ENCODE peak calls at places on chromosome 1, in four cellular contexts. N is stimulated activated CD4-positive, alpha-beta T cell treated with anti-CD3 and anti-CD28 coated beads, Interleukin-1b, Interleukin-23, amount 100 ng/mL, for 24 hours; S is amniotic stem cell; W is fibroblast of mammary gland. P is an unnamed sample.

GRCh38 chr1:90987860-90988259 is 34.0 kb downstream of the ZNF644 start:
- DNase-seq in N (no peak), S (no peak), W (no peak), P (no peak)

GRCh38 chr1:15322648-15323350 is 75.8 kb downstream of the FHAD1 start:
- DNase-seq in N (no peak), S (no peak), W (no peak), P (no peak)

GRCh38 chr1:222623458-222623857 is 5.6 kb downstream of the MIA3 start:
- DNase-seq in N (no peak), S (no peak), W (no peak), P (no peak)

GRCh38 chr1:242523968-242524570 is 428 bp downstream of the PLD5 start:
- DNase-seq in N (no peak), S (no peak), W (peak; percentile 26), P (no peak)

GRCh38 chr1:1348420-1349255 is 580 bp downstream of the DVL1 start:
- DNase-seq in N (no peak), S (no peak), W (peak; percentile 44), P (no peak)

GRCh38 chr1:29639741-29640427 is 403.6 kb downstream of the PTPRU start:
- DNase-seq in N (no peak), S (no peak), W (peak; percentile 6), P (peak; percentile 20)

GRCh38 chr1:151773698-151774097 is 10.4 kb upstream of the MRPL9 start:
- DNase-seq in N (no peak), S (peak; percentile 7), W (peak; percentile 65), P (no peak)

GRCh38 chr1:26721669-26722355 is 26.0 kb downstream of the ARID1A start:
- DNase-seq in N (no peak), S (no peak), W (peak; percentile 40), P (no peak)

GRCh38 chr1:236023926-236024565 is 40.8 kb downstream of the NID1 start:
- DNase-seq in N (no peak), S (no peak), W (no peak), P (no peak)

GRCh38 chr1:205480349-205481278 is 23.9 kb upstream of the CDK18 start:
- DNase-seq in N (no peak), S (no peak), W (no peak), P (no peak)

GRCh38 chr1:228141082-228141870 is 1.2 kb downstream of the GUK1 start:
- DNase-seq in N (no peak), S (no peak), W (peak; percentile 88), P (no peak)

GRCh38 chr1:185045793-185046441 is 559 bp downstream of the RNF2 start:
- DNase-seq in N (peak; percentile 20), S (no peak), W (peak; percentile 21), P (no peak)

GRCh38 chr1:56516539-56517252 is 62.7 kb downstream of the PLPP3 start:
- DNase-seq in N (no peak), S (no peak), W (peak; percentile 72), P (no peak)

GRCh38 chr1:37255111-37255795 is 219.1 kb upstream of the ZC3H12A start:
- DNase-seq in N (no peak), S (no peak), W (no peak), P (no peak)

GRCh38 chr1:36856126-36856525 is 178.2 kb downstream of the GRIK3 start:
- DNase-seq in N (no peak), S (no peak), W (no peak), P (no peak)

GRCh38 chr1:206883876-206884275 is 13.4 kb upstream of the IL24 start:
- DNase-seq in N (no peak), S (no peak), W (no peak), P (no peak)

GRCh38 chr1:245707941-245708340 is 553.2 kb downstream of the KIF26B start:
- DNase-seq in N (no peak), S (no peak), W (no peak), P (no peak)

GRCh38 chr1:10625554-10625953 is 150.8 kb downstream of the PEX14 start:
- DNase-seq in N (no peak), S (no peak), W (no peak), P (no peak)

GRCh38 chr1:27690205-27690604 is 18.2 kb upstream of the IFI6 start:
- DNase-seq in N (no peak), S (no peak), W (no peak), P (no peak)

GRCh38 chr1:107184888-107185287 is 44.0 kb downstream of the NTNG1 start:
- DNase-seq in N (no peak), S (no peak), W (no peak), P (no peak)

GRCh38 chr1:24999906-25000305 is 69.8 kb upstream of the RUNX3 start:
- DNase-seq in N (no peak), S (no peak), W (no peak), P (no peak)

GRCh38 chr1:54284781-54285563 is 85.0 kb downstream of the MRPL37 start:
- DNase-seq in N (no peak), S (no peak), W (no peak), P (no peak)

GRCh38 chr1:167518331-167518700 is at the start of gene CD247:
- DNase-seq in N (peak; percentile 47), S (no peak), W (no peak), P (no peak)

GRCh38 chr1:23816932-23817331 is 8.3 kb downstream of the HMGCL start:
- DNase-seq in N (no peak), S (no peak), W (no peak), P (no peak)

GRCh38 chr1:21099034-21099868 is 77.4 kb downstream of the EIF4G3 start:
- DNase-seq in N (no peak), S (no peak), W (peak; percentile 79), P (no peak)

GRCh38 chr1:205250699-205251098 is 23.0 kb downstream of the TMCC2 start:
- DNase-seq in N (no peak), S (no peak), W (no peak), P (no peak)

GRCh38 chr1:3133671-3134070 is 64.7 kb downstream of the PRDM16 start:
- DNase-seq in N (no peak), S (no peak), W (no peak), P (no peak)

GRCh38 chr1:51788938-51789337 is 89.6 kb downstream of the NRDC start:
- DNase-seq in N (no peak), S (no peak), W (no peak), P (no peak)

GRCh38 chr1:90502696-90503095 is 214.4 kb downstream of the BARHL2 start:
- DNase-seq in N (no peak), S (no peak), W (no peak), P (no peak)

GRCh38 chr1:145878724-145879123 is 6.9 kb downstream of the ANKRD35 start:
- DNase-seq in N (no peak), S (no peak), W (no peak), P (no peak)

P was measured in smooth muscle cell of the brain vasculature.